ENCODE peak calls at places on chromosomes 7 and 10, in seven cellular contexts. F, A, K, S, G, Y and X are unnamed samples.

GRCh38 chr7:37921340-37921805 is 933 bp downstream of the EPDR1 start:
- DNase-seq in Y (peak), S (no peak), F (no peak), G (peak), K (no peak), A (no peak), X (no peak)

GRCh38 chr7:123537026-123537642 is 2.7 kb upstream of the IQUB start:
- DNase-seq in K (no peak), G (no peak), A (no peak), F (no peak), Y (no peak), S (no peak), X (no peak)

GRCh38 chr7:13017325-13017853 is 330.0 kb downstream of the ARL4A start:
- DNase-seq in S (no peak), A (no peak), G (no peak), K (no peak), Y (peak), F (no peak), X (no peak)

GRCh38 chr10:44908071-44908709 is 2.9 kb upstream of the TMEM72 start:
- DNase-seq in Y (peak), G (no peak), K (no peak), S (no peak), F (no peak), A (no peak), X (no peak)

GRCh38 chr10:104253106-104253505 is 1.6 kb upstream of the GSTO1 start:
- DNase-seq in F (no peak), S (no peak), A (peak), G (no peak), K (no peak), Y (no peak), X (no peak)

GRCh38 chr10:13984647-13985155 is 346.0 kb downstream of the FRMD4A start:
- DNase-seq in Y (no peak), F (no peak), A (no peak), K (no peak), G (no peak), S (no peak), X (no peak)

GRCh38 chr10:76432274-76433012 is 1001.0 kb downstream of the LRMDA start:
- DNase-seq in S (no peak), K (no peak), A (no peak), Y (no peak), F (no peak), G (no peak), X (no peak)

GRCh38 chr10:42475168-42476098 is 162.9 kb downstream of the ZNF33B start:
- DNase-seq in S (no peak), K (no peak), G (no peak), F (no peak), A (no peak), Y (peak), X (no peak)

GRCh38 chr10:114180937-114181336 is 1.8 kb downstream of the TDRD1 start:
- DNase-seq in S (no peak), G (no peak), K (no peak), F (no peak), A (no peak), Y (no peak), X (no peak)

GRCh38 chr10:6737080-6737641 is 157.1 kb upstream of the PRKCQ start:
- DNase-seq in A (no peak), F (no peak), Y (peak), G (no peak), S (no peak), K (no peak), X (no peak)

GRCh38 chr7:33516634-33517033 is 387.3 kb downstream of the BBS9 start:
- DNase-seq in G (no peak), A (no peak), Y (no peak), K (no peak), F (no peak), S (no peak), X (no peak)

GRCh38 chr10:109698121-109698520 is 225.2 kb downstream of the XPNPEP1 start:
- DNase-seq in S (no peak), F (no peak), A (no peak), G (no peak), Y (no peak), K (no peak), X (no peak)

GRCh38 chr10:42976353-42977031 is 100.4 kb upstream of the RET start:
- DNase-seq in F (no peak), A (peak), S (no peak), K (no peak), G (no peak), Y (no peak), X (no peak)

GRCh38 chr10:7409045-7409731 is 1.6 kb downstream of the SFMBT2 start:
- DNase-seq in S (peak), G (peak), F (peak), K (no peak), A (no peak), Y (peak), X (no peak)

GRCh38 chr7:156618791-156619367 is 21.7 kb upstream of the RNF32 start:
- DNase-seq in F (no peak), G (no peak), S (no peak), A (no peak), K (no peak), Y (peak), X (no peak)

GRCh38 chr7:152189026-152189425 is 163.6 kb downstream of the GALNT11 start:
- DNase-seq in G (no peak), K (no peak), A (no peak), Y (no peak), S (no peak), F (no peak), X (no peak)

GRCh38 chr7:38757946-38758345 is 126.8 kb upstream of the AMPH start:
- DNase-seq in S (no peak), F (no peak), K (no peak), G (no peak), A (no peak), Y (no peak), X (no peak)

GRCh38 chr10:102646610-102647432 is 2.5 kb downstream of the TRIM8 start:
- DNase-seq in A (no peak), Y (peak), G (peak), F (peak), S (no peak), K (no peak), X (peak)

GRCh38 chr7:71886066-71886465 is 526.1 kb downstream of the CALN1 start:
- DNase-seq in F (no peak), S (no peak), G (no peak), K (no peak), A (no peak), Y (no peak), X (no peak)

GRCh38 chr7:27165655-27166474 is 528 bp upstream of the HOXA9 start:
- DNase-seq in Y (no peak), F (no peak), A (no peak), K (no peak), G (peak), S (no peak), X (no peak)

GRCh38 chr10:72425133-72425532 is 70.4 kb upstream of the DNAJB12 start:
- DNase-seq in Y (no peak), G (no peak), F (no peak), A (no peak), S (no peak), K (no peak), X (no peak)

GRCh38 chr10:86535057-86535882 is 13.7 kb upstream of the WAPL start:
- DNase-seq in F (peak), G (peak), K (no peak), S (no peak), Y (peak), A (peak), X (peak)

GRCh38 chr7:42549866-42550485 is 313.0 kb upstream of the GLI3 start:
- DNase-seq in A (no peak), Y (no peak), S (no peak), K (no peak), G (no peak), F (no peak), X (no peak)

GRCh38 chr10:4867520-4868356 is 41.7 kb downstream of the AKR1E2 start:
- DNase-seq in G (no peak), F (no peak), K (no peak), Y (no peak), A (no peak), S (no peak), X (no peak)

GRCh38 chr10:42242135-42242805 is 396.1 kb downstream of the ZNF33B start:
- DNase-seq in F (no peak), A (no peak), Y (peak), G (no peak), K (no peak), S (no peak), X (peak)

GRCh38 chr7:99019523-99020412 is 124.1 kb downstream of the SMURF1 start:
- DNase-seq in S (no peak), K (no peak), G (no peak), A (peak), F (no peak), Y (no peak), X (no peak)

GRCh38 chr7:13903997-13904396 is 85.5 kb downstream of the ETV1 start:
- DNase-seq in A (no peak), G (no peak), S (no peak), K (no peak), F (no peak), Y (no peak), X (no peak)

GRCh38 chr7:157951300-157952049 is 614.7 kb downstream of the DNAJB6 start:
- DNase-seq in A (no peak), F (no peak), K (no peak), S (no peak), Y (no peak), G (no peak), X (no peak)